ENCODE peak calls at places on chromosome 18, in five cellular contexts. One of them, this sample, is unnamed.

GRCh38 chr18:60873708-60874107 is 459.5 kb upstream of the CDH20 start:
- DNase-seq in progenitor cell of endocrine pancreas: no peak
- DNase-seq in posterior cingulate gyrus: no peak
- DNase-seq in hypothalamus: no peak
- DNase-seq in stomach: no peak
- DNase-seq in this sample: no peak

GRCh38 chr18:70931942-70932814 is 643.3 kb downstream of the SOCS6 start:
- DNase-seq in progenitor cell of endocrine pancreas: no peak
- DNase-seq in posterior cingulate gyrus: no peak
- DNase-seq in hypothalamus: no peak
- DNase-seq in stomach: no peak
- DNase-seq in this sample: no peak

GRCh38 chr18:61256291-61256690 is 76.9 kb upstream of the CDH20 start:
- DNase-seq in progenitor cell of endocrine pancreas: no peak
- DNase-seq in posterior cingulate gyrus: no peak
- DNase-seq in hypothalamus: no peak
- DNase-seq in stomach: no peak
- DNase-seq in this sample: no peak

GRCh38 chr18:2459886-2460285 is 111.4 kb downstream of the METTL4 start:
- DNase-seq in progenitor cell of endocrine pancreas: no peak
- DNase-seq in posterior cingulate gyrus: no peak
- DNase-seq in hypothalamus: no peak
- DNase-seq in stomach: no peak
- DNase-seq in this sample: no peak

GRCh38 chr18:2961828-2962227 is 51.1 kb downstream of the LPIN2 start:
- DNase-seq in progenitor cell of endocrine pancreas: no peak
- DNase-seq in posterior cingulate gyrus: no peak
- DNase-seq in hypothalamus: no peak
- DNase-seq in stomach: no peak
- DNase-seq in this sample: no peak

GRCh38 chr18:48161911-48162698 is 231.6 kb upstream of the SMAD2 start:
- DNase-seq in progenitor cell of endocrine pancreas: no peak
- DNase-seq in posterior cingulate gyrus: no peak
- DNase-seq in hypothalamus: peak
- DNase-seq in stomach: peak
- DNase-seq in this sample: no peak

GRCh38 chr18:58674863-58675472 is 3.7 kb downstream of the MALT1 start:
- DNase-seq in progenitor cell of endocrine pancreas: no peak
- DNase-seq in posterior cingulate gyrus: no peak
- DNase-seq in hypothalamus: no peak
- DNase-seq in stomach: no peak
- DNase-seq in this sample: no peak

GRCh38 chr18:6219116-6219717 is 195.5 kb downstream of the L3MBTL4 start:
- DNase-seq in progenitor cell of endocrine pancreas: peak
- DNase-seq in posterior cingulate gyrus: no peak
- DNase-seq in hypothalamus: peak
- DNase-seq in stomach: no peak
- DNase-seq in this sample: no peak

GRCh38 chr18:48605408-48605845 is 66.6 kb downstream of the CTIF start:
- DNase-seq in progenitor cell of endocrine pancreas: no peak
- DNase-seq in posterior cingulate gyrus: no peak
- DNase-seq in hypothalamus: no peak
- DNase-seq in stomach: no peak
- DNase-seq in this sample: no peak

GRCh38 chr18:33839452-33840225 is 261.6 kb downstream of the ASXL3 start:
- DNase-seq in progenitor cell of endocrine pancreas: no peak
- DNase-seq in posterior cingulate gyrus: peak
- DNase-seq in hypothalamus: peak
- DNase-seq in stomach: no peak
- DNase-seq in this sample: peak

GRCh38 chr18:56270851-56271250 is 367.5 kb downstream of the TXNL1 start:
- DNase-seq in progenitor cell of endocrine pancreas: no peak
- DNase-seq in posterior cingulate gyrus: no peak
- DNase-seq in hypothalamus: no peak
- DNase-seq in stomach: no peak
- DNase-seq in this sample: no peak

GRCh38 chr18:23856466-23857175 is 157.9 kb upstream of the TTC39C start:
- DNase-seq in progenitor cell of endocrine pancreas: no peak
- DNase-seq in posterior cingulate gyrus: no peak
- DNase-seq in hypothalamus: no peak
- DNase-seq in stomach: no peak
- DNase-seq in this sample: no peak

GRCh38 chr18:62811674-62812073 is 96.3 kb downstream of the PHLPP1 start:
- DNase-seq in progenitor cell of endocrine pancreas: no peak
- DNase-seq in posterior cingulate gyrus: no peak
- DNase-seq in hypothalamus: no peak
- DNase-seq in stomach: no peak
- DNase-seq in this sample: no peak

GRCh38 chr18:63997041-63997440 is 27.2 kb downstream of the SERPINB8 start:
- DNase-seq in progenitor cell of endocrine pancreas: no peak
- DNase-seq in posterior cingulate gyrus: no peak
- DNase-seq in hypothalamus: no peak
- DNase-seq in stomach: no peak
- DNase-seq in this sample: no peak

GRCh38 chr18:12659904-12660605 is 2.1 kb upstream of the SPIRE1 start:
- DNase-seq in progenitor cell of endocrine pancreas: peak
- DNase-seq in posterior cingulate gyrus: no peak
- DNase-seq in hypothalamus: no peak
- DNase-seq in stomach: peak
- DNase-seq in this sample: peak

GRCh38 chr18:73752965-73753364 is 394.7 kb downstream of the FBXO15 start:
- DNase-seq in progenitor cell of endocrine pancreas: no peak
- DNase-seq in posterior cingulate gyrus: no peak
- DNase-seq in hypothalamus: no peak
- DNase-seq in stomach: no peak
- DNase-seq in this sample: no peak

GRCh38 chr18:3044931-3045698 is 32.2 kb upstream of the LPIN2 start:
- DNase-seq in progenitor cell of endocrine pancreas: no peak
- DNase-seq in posterior cingulate gyrus: no peak
- DNase-seq in hypothalamus: peak
- DNase-seq in stomach: peak
- DNase-seq in this sample: peak

GRCh38 chr18:45920367-45920766 is 46.8 kb downstream of the EPG5 start:
- DNase-seq in progenitor cell of endocrine pancreas: no peak
- DNase-seq in posterior cingulate gyrus: peak
- DNase-seq in hypothalamus: peak
- DNase-seq in stomach: peak
- DNase-seq in this sample: peak

GRCh38 chr18:61582205-61582710 is 249.0 kb downstream of the CDH20 start:
- DNase-seq in progenitor cell of endocrine pancreas: no peak
- DNase-seq in posterior cingulate gyrus: no peak
- DNase-seq in hypothalamus: no peak
- DNase-seq in stomach: no peak
- DNase-seq in this sample: no peak

GRCh38 chr18:76266226-76266991 is 228.6 kb downstream of the ZNF516 start:
- DNase-seq in progenitor cell of endocrine pancreas: no peak
- DNase-seq in posterior cingulate gyrus: no peak
- DNase-seq in hypothalamus: no peak
- DNase-seq in stomach: no peak
- DNase-seq in this sample: no peak

GRCh38 chr18:32018331-32019250 is at the start of gene RNF125:
- DNase-seq in progenitor cell of endocrine pancreas: peak
- DNase-seq in posterior cingulate gyrus: peak
- DNase-seq in hypothalamus: peak
- DNase-seq in stomach: peak
- DNase-seq in this sample: peak

GRCh38 chr18:4004176-4004829 is 450.8 kb downstream of the DLGAP1 start:
- DNase-seq in progenitor cell of endocrine pancreas: no peak
- DNase-seq in posterior cingulate gyrus: no peak
- DNase-seq in hypothalamus: no peak
- DNase-seq in stomach: no peak
- DNase-seq in this sample: no peak

GRCh38 chr18:12420831-12421421 is 13.2 kb downstream of the PRELID3A start:
- DNase-seq in progenitor cell of endocrine pancreas: peak
- DNase-seq in posterior cingulate gyrus: no peak
- DNase-seq in hypothalamus: peak
- DNase-seq in stomach: no peak
- DNase-seq in this sample: no peak

GRCh38 chr18:3790702-3791101 is 340.7 kb downstream of the TGIF1 start:
- DNase-seq in progenitor cell of endocrine pancreas: no peak
- DNase-seq in posterior cingulate gyrus: no peak
- DNase-seq in hypothalamus: no peak
- DNase-seq in stomach: no peak
- DNase-seq in this sample: no peak

GRCh38 chr18:48123324-48123723 is 192.9 kb upstream of the SMAD2 start:
- DNase-seq in progenitor cell of endocrine pancreas: no peak
- DNase-seq in posterior cingulate gyrus: no peak
- DNase-seq in hypothalamus: peak
- DNase-seq in stomach: no peak
- DNase-seq in this sample: no peak

GRCh38 chr18:31555971-31556747 is 35.5 kb upstream of the TTR start:
- DNase-seq in progenitor cell of endocrine pancreas: peak
- DNase-seq in posterior cingulate gyrus: no peak
- DNase-seq in hypothalamus: no peak
- DNase-seq in stomach: no peak
- DNase-seq in this sample: peak

GRCh38 chr18:62450546-62451395 is 72.1 kb upstream of the ZCCHC2 start:
- DNase-seq in progenitor cell of endocrine pancreas: no peak
- DNase-seq in posterior cingulate gyrus: no peak
- DNase-seq in hypothalamus: no peak
- DNase-seq in stomach: peak
- DNase-seq in this sample: peak

This sample was measured in mucosa of gallbladder.